ENCODE peak calls at places on chromosome 20, in nine cellular contexts. H is renal cortical epithelial cell, B is RCC 7860, C is LoVo, Z is HEK293T, K is DMS 273 treated with DMSO at 0.1 percent for 48 hours, W is uterus, O is endothelial cell of umbilical vein, I is HCEC 1CT. T is an unnamed sample.

GRCh38 chr20:50153153-50153499 is 397 bp downstream of the PEDS1 start:
- DNase-seq in C (no peak), I (no peak), K (no peak), Z (no peak), W (peak), H (no peak), O (no peak), B (no peak), T (no peak)

GRCh38 chr20:38651562-38651961 is 50.0 kb downstream of the ARHGAP40 start:
- DNase-seq in C (no peak), Z (no peak), I (no peak), H (no peak), O (no peak), W (no peak), B (no peak), K (no peak), T (no peak)

GRCh38 chr20:47033665-47034064 is 139.0 kb downstream of the EYA2 start:
- DNase-seq in Z (no peak), B (no peak), H (no peak), O (no peak), K (no peak), I (no peak), W (no peak), C (no peak), T (no peak)

GRCh38 chr20:51350941-51351631 is 191.4 kb downstream of the NFATC2 start:
- DNase-seq in K (no peak), H (peak), W (no peak), C (no peak), B (peak), O (peak), Z (no peak), I (peak), T (no peak)

GRCh38 chr20:33002087-33002808 is 2.0 kb downstream of the SUN5 start:
- DNase-seq in Z (no peak), O (no peak), C (no peak), B (no peak), W (no peak), H (no peak), K (no peak), I (no peak), T (no peak)

GRCh38 chr20:45340951-45341350 is 7.3 kb downstream of the SDC4 start:
- DNase-seq in K (no peak), B (no peak), Z (no peak), C (no peak), O (no peak), I (no peak), W (no peak), H (peak), T (no peak)

GRCh38 chr20:34268851-34269668 is 27.8 kb downstream of the ASIP start:
- DNase-seq in W (peak), O (peak), C (no peak), H (no peak), I (no peak), B (no peak), K (no peak), Z (no peak), T (peak)

GRCh38 chr20:23622839-23623343 is 14.9 kb downstream of the CST3 start:
- DNase-seq in K (peak), C (peak), Z (no peak), O (peak), B (peak), H (peak), I (peak), W (peak), T (peak)

GRCh38 chr20:51104960-51105460 is 82.1 kb upstream of the KCNG1 start:
- DNase-seq in H (no peak), B (no peak), C (no peak), K (no peak), O (no peak), Z (no peak), I (no peak), W (no peak), T (no peak)

GRCh38 chr20:55514498-55514897 is 490.8 kb downstream of the CBLN4 start:
- DNase-seq in Z (no peak), H (peak), B (no peak), W (no peak), I (no peak), K (no peak), C (peak), O (no peak), T (no peak)